ENCODE peak calls at places on chromosomes 4 and X, in ten cellular contexts. One of them, this sample, is unnamed.

GRCh38 chrX:80576267-80576666 is 156.0 kb downstream of the TENT5D start:
- DNase-seq in ovary: no peak
- DNase-seq in transverse colon: no peak
- DNase-seq in heart right ventricle: no peak
- DNase-seq in IMR-90: no peak
- DNase-seq in CD8-positive, alpha-beta T cell: no peak
- DNase-seq in hepatocyte: no peak
- DNase-seq in ascending aorta: no peak
- DNase-seq in right cardiac atrium: peak; percentile 55
- DNase-seq in OCI-LY7: no peak
- DNase-seq in this sample: no peak

GRCh38 chr4:174282836-174283506 is 496 bp downstream of the FBXO8 start:
- DNase-seq in ovary: peak; percentile 68
- DNase-seq in transverse colon: peak; percentile 84
- DNase-seq in heart right ventricle: peak; percentile 88
- DNase-seq in IMR-90: peak; percentile 94
- DNase-seq in CD8-positive, alpha-beta T cell: peak; percentile 81
- DNase-seq in hepatocyte: peak; percentile 90
- DNase-seq in ascending aorta: peak; percentile 57
- DNase-seq in right cardiac atrium: peak; percentile 82
- DNase-seq in OCI-LY7: peak; percentile 92
- DNase-seq in this sample: peak; percentile 69

GRCh38 chr4:15173251-15173650 is 171.0 kb downstream of the CPEB2 start:
- DNase-seq in ovary: no peak
- DNase-seq in transverse colon: no peak
- DNase-seq in heart right ventricle: no peak
- DNase-seq in IMR-90: no peak
- DNase-seq in CD8-positive, alpha-beta T cell: no peak
- DNase-seq in hepatocyte: no peak
- DNase-seq in ascending aorta: no peak
- DNase-seq in right cardiac atrium: no peak
- DNase-seq in OCI-LY7: no peak
- DNase-seq in this sample: no peak

GRCh38 chr4:147730333-147730732 is 1.6 kb upstream of the ARHGAP10 start:
- DNase-seq in ovary: no peak
- DNase-seq in transverse colon: no peak
- DNase-seq in heart right ventricle: no peak
- DNase-seq in IMR-90: no peak
- DNase-seq in CD8-positive, alpha-beta T cell: no peak
- DNase-seq in hepatocyte: no peak
- DNase-seq in ascending aorta: no peak
- DNase-seq in right cardiac atrium: no peak
- DNase-seq in OCI-LY7: no peak
- DNase-seq in this sample: no peak

GRCh38 chrX:24590111-24590510 is 57.0 kb downstream of the PCYT1B start:
- DNase-seq in ovary: no peak
- DNase-seq in transverse colon: no peak
- DNase-seq in heart right ventricle: no peak
- DNase-seq in IMR-90: no peak
- DNase-seq in CD8-positive, alpha-beta T cell: no peak
- DNase-seq in hepatocyte: no peak
- DNase-seq in ascending aorta: no peak
- DNase-seq in right cardiac atrium: no peak
- DNase-seq in OCI-LY7: no peak
- DNase-seq in this sample: no peak

GRCh38 chr4:138639018-138639876 is 376.3 kb upstream of the NOCT start:
- DNase-seq in ovary: no peak
- DNase-seq in transverse colon: no peak
- DNase-seq in heart right ventricle: no peak
- DNase-seq in IMR-90: peak; percentile 28
- DNase-seq in CD8-positive, alpha-beta T cell: no peak
- DNase-seq in hepatocyte: no peak
- DNase-seq in ascending aorta: no peak
- DNase-seq in right cardiac atrium: no peak
- DNase-seq in OCI-LY7: no peak
- DNase-seq in this sample: no peak

GRCh38 chr4:174437324-174437723 is 85.0 kb downstream of the HPGD start:
- DNase-seq in ovary: no peak
- DNase-seq in transverse colon: no peak
- DNase-seq in heart right ventricle: no peak
- DNase-seq in IMR-90: peak; percentile 36
- DNase-seq in CD8-positive, alpha-beta T cell: no peak
- DNase-seq in hepatocyte: no peak
- DNase-seq in ascending aorta: no peak
- DNase-seq in right cardiac atrium: no peak
- DNase-seq in OCI-LY7: no peak
- DNase-seq in this sample: no peak

GRCh38 chrX:53288173-53288572 is 6.8 kb upstream of the IQSEC2 start:
- DNase-seq in ovary: no peak
- DNase-seq in transverse colon: no peak
- DNase-seq in heart right ventricle: peak; percentile 54
- DNase-seq in IMR-90: no peak
- DNase-seq in CD8-positive, alpha-beta T cell: no peak
- DNase-seq in hepatocyte: no peak
- DNase-seq in ascending aorta: no peak
- DNase-seq in right cardiac atrium: peak; percentile 80
- DNase-seq in OCI-LY7: no peak
- DNase-seq in this sample: peak; percentile 24

GRCh38 chrX:314781-315595 is 3.6 kb downstream of the GTPBP6 start:
- DNase-seq in ovary: no peak
- DNase-seq in transverse colon: no peak
- DNase-seq in heart right ventricle: no peak
- DNase-seq in IMR-90: no peak
- DNase-seq in CD8-positive, alpha-beta T cell: no peak
- DNase-seq in hepatocyte: no peak
- DNase-seq in ascending aorta: no peak
- DNase-seq in right cardiac atrium: peak; percentile 62
- DNase-seq in OCI-LY7: no peak
- DNase-seq in this sample: no peak

GRCh38 chr4:156898373-156899117 is 73.1 kb downstream of the PDGFC start:
- DNase-seq in ovary: no peak
- DNase-seq in transverse colon: no peak
- DNase-seq in heart right ventricle: no peak
- DNase-seq in IMR-90: peak; percentile 29
- DNase-seq in CD8-positive, alpha-beta T cell: no peak
- DNase-seq in hepatocyte: no peak
- DNase-seq in ascending aorta: no peak
- DNase-seq in right cardiac atrium: no peak
- DNase-seq in OCI-LY7: no peak
- DNase-seq in this sample: no peak

GRCh38 chrX:134684956-134685355 is 26.7 kb upstream of the PLAC1 start:
- DNase-seq in ovary: no peak
- DNase-seq in transverse colon: no peak
- DNase-seq in heart right ventricle: no peak
- DNase-seq in IMR-90: no peak
- DNase-seq in CD8-positive, alpha-beta T cell: no peak
- DNase-seq in hepatocyte: no peak
- DNase-seq in ascending aorta: no peak
- DNase-seq in right cardiac atrium: no peak
- DNase-seq in OCI-LY7: no peak
- DNase-seq in this sample: peak; percentile 49

GRCh38 chrX:128975716-128976115 is 547.6 kb downstream of the SMARCA1 start:
- DNase-seq in ovary: no peak
- DNase-seq in transverse colon: peak; percentile 39
- DNase-seq in heart right ventricle: no peak
- DNase-seq in IMR-90: no peak
- DNase-seq in CD8-positive, alpha-beta T cell: no peak
- DNase-seq in hepatocyte: peak; percentile 56
- DNase-seq in ascending aorta: no peak
- DNase-seq in right cardiac atrium: no peak
- DNase-seq in OCI-LY7: peak; percentile 11
- DNase-seq in this sample: peak; percentile 3

GRCh38 chr4:40333921-40334352 is 1.2 kb upstream of the CHRNA9 start:
- DNase-seq in ovary: no peak
- DNase-seq in transverse colon: no peak
- DNase-seq in heart right ventricle: no peak
- DNase-seq in IMR-90: peak; percentile 76
- DNase-seq in CD8-positive, alpha-beta T cell: no peak
- DNase-seq in hepatocyte: peak; percentile 36
- DNase-seq in ascending aorta: no peak
- DNase-seq in right cardiac atrium: no peak
- DNase-seq in OCI-LY7: no peak
- DNase-seq in this sample: peak; percentile 64
- H3K4me1 ChIP-seq in ovary: no peaks in the 10 kb centered on the region
- H3K4me1 ChIP-seq in transverse colon: no peaks in the 10 kb centered on the region
- H3K4me1 ChIP-seq in heart right ventricle: no peaks in the 10 kb centered on the region
- H3K4me1 ChIP-seq in IMR-90: peaks cover 11% of the 10 kb centered on the region
- H3K4me1 ChIP-seq in CD8-positive, alpha-beta T cell: no peaks in the 10 kb centered on the region
- H3K4me1 ChIP-seq in hepatocyte: no peaks in the 10 kb centered on the region
- H3K4me1 ChIP-seq in ascending aorta: no peaks in the 10 kb centered on the region
- H3K4me1 ChIP-seq in right cardiac atrium: no peaks in the 10 kb centered on the region
- H3K4me1 ChIP-seq in OCI-LY7: no peaks in the 10 kb centered on the region
- H3K4me1 ChIP-seq in this sample: peaks cover 12% of the 10 kb centered on the region

GRCh38 chrX:40177489-40177888 is 79.7 kb upstream of the BCOR start:
- DNase-seq in ovary: no peak
- DNase-seq in transverse colon: no peak
- DNase-seq in heart right ventricle: no peak
- DNase-seq in IMR-90: no peak
- DNase-seq in CD8-positive, alpha-beta T cell: no peak
- DNase-seq in hepatocyte: no peak
- DNase-seq in ascending aorta: no peak
- DNase-seq in right cardiac atrium: no peak
- DNase-seq in OCI-LY7: no peak
- DNase-seq in this sample: no peak
- H3K4me3 ChIP-seq in ovary: no peak overlapping the region
- H3K4me3 ChIP-seq in transverse colon: no peak overlapping the region
- H3K4me3 ChIP-seq in heart right ventricle: no peak overlapping the region
- H3K4me3 ChIP-seq in IMR-90: no peak overlapping the region
- H3K4me3 ChIP-seq in CD8-positive, alpha-beta T cell: peak overlapping the region; percentile 56
- H3K4me3 ChIP-seq in hepatocyte: no peak overlapping the region
- H3K4me3 ChIP-seq in ascending aorta: peak overlapping the region; percentile 59
- H3K4me3 ChIP-seq in right cardiac atrium: no peak overlapping the region
- H3K4me3 ChIP-seq in OCI-LY7: peak overlapping the region; percentile 74
- H3K4me3 ChIP-seq in this sample: peak overlapping the region; percentile 85

GRCh38 chr4:180950377-180950776 is 1292.8 kb upstream of the TENM3 start:
- DNase-seq in ovary: no peak
- DNase-seq in transverse colon: no peak
- DNase-seq in heart right ventricle: no peak
- DNase-seq in IMR-90: no peak
- DNase-seq in CD8-positive, alpha-beta T cell: no peak
- DNase-seq in hepatocyte: no peak
- DNase-seq in ascending aorta: no peak
- DNase-seq in right cardiac atrium: no peak
- DNase-seq in OCI-LY7: no peak
- DNase-seq in this sample: no peak
- H3K27ac ChIP-seq in ovary: no peak overlapping the region
- H3K27ac ChIP-seq in transverse colon: no peak overlapping the region
- H3K27ac ChIP-seq in heart right ventricle: no peak overlapping the region
- H3K27ac ChIP-seq in IMR-90: no peak overlapping the region
- H3K27ac ChIP-seq in CD8-positive, alpha-beta T cell: no peak overlapping the region
- H3K27ac ChIP-seq in hepatocyte: no peak overlapping the region
- H3K27ac ChIP-seq in ascending aorta: no peak overlapping the region
- H3K27ac ChIP-seq in right cardiac atrium: no peak overlapping the region
- H3K27ac ChIP-seq in OCI-LY7: no peak overlapping the region
- H3K27ac ChIP-seq in this sample: no peak overlapping the region

GRCh38 chr4:169271692-169272007 is 894 bp upstream of the SH3RF1 start:
- DNase-seq in ovary: no peak
- DNase-seq in transverse colon: peak; percentile 22
- DNase-seq in heart right ventricle: no peak
- DNase-seq in IMR-90: no peak
- DNase-seq in CD8-positive, alpha-beta T cell: no peak
- DNase-seq in hepatocyte: no peak
- DNase-seq in ascending aorta: no peak
- DNase-seq in right cardiac atrium: no peak
- DNase-seq in OCI-LY7: no peak
- DNase-seq in this sample: no peak
- H3K4me1 ChIP-seq in ovary: peaks cover 13% of the 10 kb centered on the region
- H3K4me1 ChIP-seq in transverse colon: peaks cover 45% of the 10 kb centered on the region
- H3K4me1 ChIP-seq in heart right ventricle: peaks cover 39% of the 10 kb centered on the region
- H3K4me1 ChIP-seq in IMR-90: peaks cover 7% of the 10 kb centered on the region
- H3K4me1 ChIP-seq in CD8-positive, alpha-beta T cell: peaks cover 9% of the 10 kb centered on the region
- H3K4me1 ChIP-seq in hepatocyte: peaks cover 15% of the 10 kb centered on the region
- H3K4me1 ChIP-seq in ascending aorta: peaks cover 27% of the 10 kb centered on the region
- H3K4me1 ChIP-seq in right cardiac atrium: peaks cover 3% of the 10 kb centered on the region
- H3K4me1 ChIP-seq in OCI-LY7: no peaks in the 10 kb centered on the region
- H3K4me1 ChIP-seq in this sample: no peaks in the 10 kb centered on the region

GRCh38 chrX:72715546-72715945 is 1.4 kb upstream of the PHKA1 start:
- DNase-seq in ovary: no peak
- DNase-seq in transverse colon: no peak
- DNase-seq in heart right ventricle: no peak
- DNase-seq in IMR-90: no peak
- DNase-seq in CD8-positive, alpha-beta T cell: no peak
- DNase-seq in hepatocyte: no peak
- DNase-seq in ascending aorta: no peak
- DNase-seq in right cardiac atrium: no peak
- DNase-seq in OCI-LY7: no peak
- DNase-seq in this sample: no peak

GRCh38 chrX:72714471-72714916 is 388 bp upstream of the PHKA1 start:
- DNase-seq in ovary: peak; percentile 75
- DNase-seq in transverse colon: peak; percentile 54
- DNase-seq in heart right ventricle: peak; percentile 59
- DNase-seq in IMR-90: peak; percentile 62
- DNase-seq in CD8-positive, alpha-beta T cell: no peak
- DNase-seq in hepatocyte: peak; percentile 66
- DNase-seq in ascending aorta: peak; percentile 52
- DNase-seq in right cardiac atrium: peak; percentile 83
- DNase-seq in OCI-LY7: no peak
- DNase-seq in this sample: no peak

GRCh38 chrX:72712094-72712755 is 1.9 kb downstream of the PHKA1 start:
- DNase-seq in ovary: no peak
- DNase-seq in transverse colon: no peak
- DNase-seq in heart right ventricle: no peak
- DNase-seq in IMR-90: peak; percentile 13
- DNase-seq in CD8-positive, alpha-beta T cell: no peak
- DNase-seq in hepatocyte: peak; percentile 6
- DNase-seq in ascending aorta: no peak
- DNase-seq in right cardiac atrium: no peak
- DNase-seq in OCI-LY7: no peak
- DNase-seq in this sample: no peak

GRCh38 chrX:72716766-72717165 is 2.7 kb upstream of the PHKA1 start:
- DNase-seq in ovary: no peak
- DNase-seq in transverse colon: no peak
- DNase-seq in heart right ventricle: no peak
- DNase-seq in IMR-90: peak; percentile 26
- DNase-seq in CD8-positive, alpha-beta T cell: no peak
- DNase-seq in hepatocyte: no peak
- DNase-seq in ascending aorta: peak; percentile 17
- DNase-seq in right cardiac atrium: no peak
- DNase-seq in OCI-LY7: no peak
- DNase-seq in this sample: no peak

DNA sequence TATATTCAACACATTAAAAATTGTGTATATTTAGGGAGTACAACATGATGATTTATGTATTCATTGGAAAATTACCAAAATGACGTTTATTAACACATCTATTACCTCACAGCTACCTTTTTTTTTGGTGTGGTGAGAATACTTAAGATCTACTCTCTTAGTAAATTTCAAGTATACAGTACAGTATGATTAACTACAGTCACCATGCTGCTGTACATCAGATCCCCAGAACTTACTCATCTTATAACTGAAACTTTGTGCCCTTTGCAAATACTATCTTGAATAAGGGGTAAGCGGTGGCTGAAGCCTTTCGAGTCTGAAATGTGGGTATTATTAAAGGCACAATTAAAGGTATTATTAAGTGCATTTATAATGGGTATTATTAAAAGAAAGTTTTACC is 976 bp downstream of the PHKA1 start:
- DNase-seq in ovary: no peak
- DNase-seq in transverse colon: no peak
- DNase-seq in heart right ventricle: no peak
- DNase-seq in IMR-90: no peak
- DNase-seq in CD8-positive, alpha-beta T cell: no peak
- DNase-seq in hepatocyte: no peak
- DNase-seq in ascending aorta: no peak
- DNase-seq in right cardiac atrium: no peak
- DNase-seq in OCI-LY7: no peak
- DNase-seq in this sample: no peak
- H3K4me3 ChIP-seq in ovary: peak overlapping the region; percentile 33
- H3K4me3 ChIP-seq in transverse colon: peak overlapping the region; percentile 44
- H3K4me3 ChIP-seq in heart right ventricle: no peak overlapping the region
- H3K4me3 ChIP-seq in IMR-90: no peak overlapping the region
- H3K4me3 ChIP-seq in CD8-positive, alpha-beta T cell: peak overlapping the region; percentile 46
- H3K4me3 ChIP-seq in hepatocyte: no peak overlapping the region
- H3K4me3 ChIP-seq in ascending aorta: peak overlapping the region; percentile 49
- H3K4me3 ChIP-seq in right cardiac atrium: peak overlapping the region; percentile 20
- H3K4me3 ChIP-seq in OCI-LY7: no peak overlapping the region
- H3K4me3 ChIP-seq in this sample: no peak overlapping the region

This sample was measured in SJCRH30.